ENCODE peak calls at places on chromosome 10, in four cellular contexts. One of them, this sample, is unnamed.

GRCh38 chr10:69647819-69648218 is 17.8 kb downstream of the FAM241B start:
- DNase-seq in stomach: no peak
- DNase-seq in ovary: no peak
- DNase-seq in breast epithelium: no peak
- DNase-seq in this sample: no peak

GRCh38 chr10:33139191-33139646 is 181.2 kb upstream of the ITGB1 start:
- DNase-seq in stomach: no peak
- DNase-seq in ovary: no peak
- DNase-seq in breast epithelium: no peak
- DNase-seq in this sample: no peak

GRCh38 chr10:97508342-97508741 is 9.6 kb downstream of the UBTD1 start:
- DNase-seq in stomach: no peak
- DNase-seq in ovary: no peak
- DNase-seq in breast epithelium: no peak
- DNase-seq in this sample: no peak

GRCh38 chr10:18968196-18968595 is 80.4 kb upstream of the MALRD1 start:
- DNase-seq in stomach: no peak
- DNase-seq in ovary: no peak
- DNase-seq in breast epithelium: no peak
- DNase-seq in this sample: no peak

GRCh38 chr10:3365630-3366029 is 193.0 kb upstream of the PITRM1 start:
- DNase-seq in stomach: no peak
- DNase-seq in ovary: no peak
- DNase-seq in breast epithelium: no peak
- DNase-seq in this sample: no peak

GRCh38 chr10:17918187-17918903 is 33.4 kb upstream of the SLC39A12 start:
- DNase-seq in stomach: no peak
- DNase-seq in ovary: no peak
- DNase-seq in breast epithelium: no peak
- DNase-seq in this sample: no peak

GRCh38 chr10:110017940-110018339 is 10.2 kb downstream of the ADD3 start:
- DNase-seq in stomach: no peak
- DNase-seq in ovary: no peak
- DNase-seq in breast epithelium: no peak
- DNase-seq in this sample: no peak

GRCh38 chr10:117163061-117163953 is 25.2 kb upstream of the VAX1 start:
- DNase-seq in stomach: no peak
- DNase-seq in ovary: no peak
- DNase-seq in breast epithelium: no peak
- DNase-seq in this sample: peak; percentile 23

GRCh38 chr10:16521311-16522016 is at the start of gene C1QL3:
- DNase-seq in stomach: peak; percentile 36
- DNase-seq in ovary: peak; percentile 13
- DNase-seq in breast epithelium: no peak
- DNase-seq in this sample: peak; percentile 26

GRCh38 chr10:127614484-127614883 is 65.4 kb downstream of the NPS start:
- DNase-seq in stomach: no peak
- DNase-seq in ovary: no peak
- DNase-seq in breast epithelium: no peak
- DNase-seq in this sample: no peak

DNA sequence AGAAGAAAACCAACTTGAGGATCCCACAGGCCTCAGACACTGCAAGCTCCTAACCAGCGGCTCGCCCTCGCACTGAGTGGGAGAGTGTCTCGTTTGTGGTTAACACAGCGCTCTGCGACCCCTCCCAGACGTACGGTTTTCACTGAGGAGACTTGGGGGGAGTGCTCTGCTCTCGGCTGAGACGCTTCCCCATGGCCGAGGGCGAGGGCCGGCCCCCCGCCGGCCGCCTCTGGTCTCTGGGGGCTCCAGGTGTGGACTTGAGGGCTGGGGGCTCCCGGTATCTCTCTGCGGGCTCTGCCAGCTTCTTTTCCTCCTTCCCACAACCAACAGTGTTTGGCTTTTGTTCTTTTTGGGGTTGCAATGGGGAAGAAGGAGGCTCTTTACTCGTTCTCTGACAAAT is 118.7 kb downstream of the LARP4B start:
- DNase-seq in stomach: no peak
- DNase-seq in ovary: no peak
- DNase-seq in breast epithelium: no peak
- DNase-seq in this sample: no peak
- H3K36me3 ChIP-seq in stomach: peaks cover 100% of the 10 kb centered on the region
- H3K36me3 ChIP-seq in ovary: no peaks in the 10 kb centered on the region
- H3K36me3 ChIP-seq in breast epithelium: no peaks in the 10 kb centered on the region
- H3K36me3 ChIP-seq in this sample: peaks cover 8% of the 10 kb centered on the region

GRCh38 chr10:13880760-13881159 is 294.0 kb downstream of the PRPF18 start:
- DNase-seq in stomach: no peak
- DNase-seq in ovary: no peak
- DNase-seq in breast epithelium: no peak
- DNase-seq in this sample: no peak
- H3K4me1 ChIP-seq in stomach: peaks cover 6% of the 10 kb centered on the region
- H3K4me1 ChIP-seq in ovary: no peaks in the 10 kb centered on the region
- H3K4me1 ChIP-seq in breast epithelium: no peaks in the 10 kb centered on the region
- H3K4me1 ChIP-seq in this sample: peaks cover 10% of the 10 kb centered on the region

GRCh38 chr10:86710987-86711236 is 42.6 kb downstream of the LDB3 start:
- DNase-seq in stomach: no peak
- DNase-seq in ovary: no peak
- DNase-seq in breast epithelium: no peak
- DNase-seq in this sample: no peak
- TF ChIP-seq POLR2A in stomach: no peak
- TF ChIP-seq POLR2A in ovary: no peak
- TF ChIP-seq POLR2A in breast epithelium: no peak
- TF ChIP-seq POLR2A in this sample: no peak

GRCh38 chr10:76736848-76737495 is 900.6 kb downstream of the KCNMA1 start:
- DNase-seq in stomach: no peak
- DNase-seq in ovary: no peak
- DNase-seq in breast epithelium: no peak
- DNase-seq in this sample: no peak
- H3K36me3 ChIP-seq in stomach: no peaks in the 10 kb centered on the region
- H3K36me3 ChIP-seq in ovary: no peaks in the 10 kb centered on the region
- H3K36me3 ChIP-seq in breast epithelium: no peaks in the 10 kb centered on the region
- H3K36me3 ChIP-seq in this sample: no peaks in the 10 kb centered on the region